ENCODE peak calls at places on chromosomes 12 and 14, in eight cellular contexts. G is endothelial cell of umbilical vein, L is WTC11, D is psoas muscle, M is bronchial epithelial cell, X is upper lobe of right lung, W is MCF 10A, O is astrocyte. P is an unnamed sample.

GRCh38 chr12:53062011-53062961 is 12.4 kb downstream of the TNS2 start:
- DNase-seq in W (no peak), D (peak; percentile 58), G (no peak), X (peak; percentile 61), M (no peak), L (no peak), O (no peak), P (no peak)

GRCh38 chr12:46533723-46534122 is 161.2 kb upstream of the SLC38A2 start:
- DNase-seq in D (no peak), O (no peak), M (no peak), L (no peak), W (no peak), G (peak; percentile 87), X (no peak), P (no peak)

GRCh38 chr14:104120281-104120741 is 18.1 kb upstream of the KIF26A start:
- DNase-seq in W (no peak), D (no peak), O (no peak), L (no peak), M (peak; percentile 50), G (no peak), X (no peak), P (no peak)

GRCh38 chr12:4489551-4489950 is 43.9 kb upstream of the FGF6 start:
- DNase-seq in L (no peak), W (no peak), D (no peak), X (no peak), M (no peak), O (no peak), G (no peak), P (no peak)

GRCh38 chr12:92194566-92194965 is 48.9 kb upstream of the BTG1 start:
- DNase-seq in D (no peak), G (no peak), W (no peak), L (no peak), O (no peak), X (no peak), M (no peak), P (no peak)

GRCh38 chr14:105448706-105449111 is 25.9 kb upstream of the CRIP2 start:
- DNase-seq in M (peak; percentile 23), X (peak; percentile 84), W (peak; percentile 48), O (peak; percentile 10), L (peak; percentile 83), G (peak; percentile 74), D (peak; percentile 88), P (no peak)

GRCh38 chr14:80996049-80996901 is 40.9 kb downstream of the TSHR start:
- DNase-seq in M (peak; percentile 89), O (peak; percentile 65), D (no peak), L (no peak), G (peak; percentile 44), W (peak; percentile 86), X (no peak), P (peak; percentile 79)

GRCh38 chr14:21068521-21069387 is 1.4 kb upstream of the ARHGEF40 start:
- DNase-seq in L (peak; percentile 62), M (peak; percentile 35), O (peak; percentile 22), W (peak; percentile 64), D (peak; percentile 76), X (no peak), G (peak; percentile 52), P (no peak)

GRCh38 chr12:54159140-54159539 is 29.6 kb downstream of the SMUG1 start:
- DNase-seq in W (no peak), O (no peak), G (no peak), X (no peak), L (peak; percentile 85), M (peak; percentile 13), D (no peak), P (no peak)

GRCh38 chr14:61280526-61281185 is 482 bp downstream of the TMEM30B start:
- DNase-seq in X (peak; percentile 89), G (peak; percentile 86), D (peak; percentile 89), M (peak; percentile 59), W (no peak), L (peak; percentile 56), O (peak; percentile 43), P (no peak)

GRCh38 chr12:23686095-23686494 is 263.4 kb downstream of the SOX5 start:
- DNase-seq in L (no peak), M (no peak), O (no peak), X (no peak), G (peak; percentile 10), D (no peak), W (no peak), P (no peak)

GRCh38 chr12:11014234-11014633 is 8.2 kb downstream of the TAS2R19 start:
- DNase-seq in W (no peak), G (no peak), X (no peak), M (no peak), D (no peak), O (peak; percentile 1), L (no peak), P (no peak)

GRCh38 chr12:108482717-108483212 is 32.3 kb upstream of the FICD start:
- DNase-seq in D (no peak), G (no peak), L (peak; percentile 25), W (peak; percentile 68), X (no peak), O (peak; percentile 33), M (peak; percentile 67), P (peak; percentile 8)

GRCh38 chr12:62291888-62292760 is 31.9 kb downstream of the USP15 start:
- DNase-seq in X (no peak), O (peak; percentile 49), W (peak; percentile 64), D (peak; percentile 34), L (no peak), M (peak; percentile 55), G (no peak), P (no peak)

GRCh38 chr12:57268264-57268663 is 17.3 kb upstream of the STAC3 start:
- DNase-seq in O (no peak), W (no peak), D (no peak), M (peak; percentile 28), X (no peak), G (no peak), L (no peak), P (no peak)

GRCh38 chr14:76948213-76948947 is 80.1 kb downstream of the IRF2BPL start:
- DNase-seq in G (peak; percentile 52), X (peak; percentile 73), M (no peak), O (no peak), L (no peak), W (no peak), D (no peak), P (no peak)

GRCh38 chr14:93838253-93838652 is 50.0 kb upstream of the PRIMA1 start:
- DNase-seq in L (no peak), G (no peak), W (no peak), M (peak; percentile 7), X (no peak), O (no peak), D (no peak), P (no peak)
- TF ChIP-seq CTCF in L (no peak), G (no peak), W (no peak), M (no peak), X (no peak), O (no peak), D (no peak), P (no peak)

DNA sequence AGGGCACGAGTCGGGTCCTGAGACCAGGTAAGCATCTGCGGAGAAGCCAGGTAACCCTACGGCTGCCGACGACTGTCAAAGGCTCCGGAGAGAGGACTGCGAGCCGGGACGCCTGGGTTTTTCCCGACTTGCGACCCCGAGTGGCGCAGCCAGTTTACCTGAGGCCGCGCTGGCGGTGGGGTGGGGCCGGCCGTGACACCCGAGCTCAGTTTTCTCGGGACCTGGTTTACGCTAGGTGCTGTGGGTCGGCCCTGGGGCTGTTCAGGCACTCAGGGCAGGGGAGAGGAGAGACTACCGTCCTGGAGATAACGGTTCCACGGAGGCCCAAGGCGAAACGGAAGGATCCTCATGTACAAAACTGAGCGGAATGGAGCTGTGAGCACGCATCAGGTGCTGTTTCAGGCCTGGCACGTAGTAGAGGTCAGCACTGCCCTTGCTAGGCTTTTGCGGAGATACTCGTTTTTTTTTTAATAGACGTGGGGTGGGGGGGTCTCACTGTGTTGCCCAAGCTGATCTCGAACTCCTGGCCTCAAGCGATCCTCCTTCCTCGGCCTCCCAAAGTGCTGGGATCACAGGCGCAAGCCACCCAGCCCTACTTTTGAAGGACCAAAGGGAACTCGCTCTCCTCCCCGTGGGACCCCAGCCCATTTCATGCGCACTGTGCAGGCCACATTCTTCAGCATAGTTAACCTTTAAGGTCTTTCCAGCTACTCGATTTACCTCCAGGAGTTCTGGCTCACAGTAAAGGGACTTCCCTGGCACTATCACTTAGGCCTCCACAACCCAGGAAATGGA is 466 bp downstream of the MTRFR start:
- DNase-seq in D (no peak), X (no peak), O (no peak), G (no peak), W (no peak), M (no peak), L (no peak), P (no peak)
- TF ChIP-seq CTCF in D (no peak), X (no peak), O (no peak), G (no peak), W (no peak), M (no peak), L (no peak), P (no peak)

DNA sequence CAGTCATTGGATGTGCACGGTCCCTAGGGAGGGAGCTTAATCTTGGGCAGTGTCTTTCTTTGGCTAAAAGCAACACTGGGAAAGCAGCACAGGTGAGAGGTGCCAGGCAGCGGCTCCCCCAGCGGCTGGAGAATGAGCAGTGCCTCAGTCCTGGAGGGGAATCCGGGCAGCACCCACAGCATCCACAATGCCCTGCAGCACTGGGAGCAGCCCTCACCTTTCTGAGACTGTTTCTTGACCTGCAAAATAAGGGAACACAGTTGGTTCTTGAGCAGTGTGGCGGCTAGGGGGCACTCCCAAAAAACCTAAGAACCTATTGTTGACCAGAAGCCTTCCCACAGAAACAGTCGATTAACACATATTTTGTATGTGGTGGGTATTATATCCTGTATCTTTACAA is 75.8 kb downstream of the SINHCAF start:
- DNase-seq in W (no peak), O (no peak), L (no peak), M (no peak), X (no peak), D (no peak), G (no peak), P (no peak)
- TF ChIP-seq CTCF in W (no peak), O (no peak), L (no peak), M (no peak), X (no peak), D (no peak), G (no peak), P (no peak)

GRCh38 chr14:68921049-68921448 is 58.1 kb downstream of the ACTN1 start:
- DNase-seq in D (no peak), L (no peak), X (no peak), M (no peak), G (no peak), W (no peak), O (no peak), P (no peak)

GRCh38 chr14:68922201-68922613 is 56.9 kb downstream of the ACTN1 start:
- DNase-seq in L (no peak), M (no peak), G (no peak), D (peak; percentile 44), O (no peak), X (no peak), W (no peak), P (no peak)

GRCh38 chr14:68922886-68923285 is 56.2 kb downstream of the ACTN1 start:
- DNase-seq in D (no peak), L (no peak), O (no peak), X (no peak), G (no peak), M (no peak), W (no peak), P (no peak)

GRCh38 chr14:68919129-68919927 is 59.8 kb downstream of the ACTN1 start:
- DNase-seq in G (no peak), M (no peak), W (no peak), L (no peak), X (no peak), D (no peak), O (no peak), P (no peak)

DNA sequence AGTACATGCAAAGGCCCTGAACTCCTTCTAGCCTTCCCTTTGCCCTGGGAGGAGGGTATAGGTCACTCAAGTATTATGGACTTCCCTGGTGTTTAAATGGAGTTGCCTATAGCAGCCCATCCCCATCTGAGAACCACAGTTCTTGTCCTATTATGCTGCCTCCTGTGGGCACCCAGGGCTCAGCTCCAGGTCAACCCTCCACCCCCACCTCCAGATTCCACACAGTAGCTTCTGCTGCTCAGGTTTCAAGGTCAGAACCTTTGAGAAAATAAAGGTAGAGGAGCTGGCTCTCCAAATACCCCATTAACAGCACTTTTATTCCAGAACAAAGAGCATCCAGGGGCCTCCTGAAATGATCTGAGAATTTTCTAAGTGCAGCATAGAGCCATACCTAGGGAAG is 57.4 kb downstream of the ACTN1 start:
- DNase-seq in X (no peak), D (no peak), G (no peak), L (no peak), O (no peak), W (no peak), M (no peak), P (no peak)
- TF ChIP-seq CTCF in X (no peak), D (no peak), G (no peak), L (no peak), O (no peak), W (no peak), M (no peak), P (no peak)